ENCODE peak calls at places on chromosomes 7 and 10, in four cellular contexts. One of them, this sample, is unnamed.

GRCh38 chr10:33008499-33009243 is 50.6 kb upstream of the ITGB1 start:
- DNase-seq in A549: no peak
- DNase-seq in H9: peak
- DNase-seq in K562: peak
- DNase-seq in this sample: peak

GRCh38 chr7:16933296-16934248 is 51.8 kb upstream of the AGR3 start:
- DNase-seq in A549: no peak
- DNase-seq in H9: no peak
- DNase-seq in K562: no peak
- DNase-seq in this sample: no peak

GRCh38 chr10:42491001-42491592 is 147.3 kb downstream of the ZNF33B start:
- DNase-seq in A549: no peak
- DNase-seq in H9: no peak
- DNase-seq in K562: no peak
- DNase-seq in this sample: no peak

GRCh38 chr7:27714831-27715444 is 25.0 kb upstream of the TAX1BP1 start:
- DNase-seq in A549: no peak
- DNase-seq in H9: no peak
- DNase-seq in K562: no peak
- DNase-seq in this sample: no peak

GRCh38 chr7:40717242-40717641 is 582.4 kb downstream of the SUGCT start:
- DNase-seq in A549: peak
- DNase-seq in H9: peak
- DNase-seq in K562: no peak
- DNase-seq in this sample: peak

GRCh38 chr10:86447422-86447821 is 74.2 kb downstream of the WAPL start:
- DNase-seq in A549: no peak
- DNase-seq in H9: no peak
- DNase-seq in K562: no peak
- DNase-seq in this sample: no peak

GRCh38 chr10:104349623-104350142 is 4.0 kb upstream of the CFAP58 start:
- DNase-seq in A549: no peak
- DNase-seq in H9: no peak
- DNase-seq in K562: no peak
- DNase-seq in this sample: no peak

GRCh38 chr7:115822380-115822779 is 208.2 kb downstream of the TFEC start:
- DNase-seq in A549: no peak
- DNase-seq in H9: no peak
- DNase-seq in K562: no peak
- DNase-seq in this sample: no peak

GRCh38 chr10:44379907-44380306 is 5.0 kb downstream of the CXCL12 start:
- DNase-seq in A549: no peak
- DNase-seq in H9: no peak
- DNase-seq in K562: no peak
- DNase-seq in this sample: no peak

DNA sequence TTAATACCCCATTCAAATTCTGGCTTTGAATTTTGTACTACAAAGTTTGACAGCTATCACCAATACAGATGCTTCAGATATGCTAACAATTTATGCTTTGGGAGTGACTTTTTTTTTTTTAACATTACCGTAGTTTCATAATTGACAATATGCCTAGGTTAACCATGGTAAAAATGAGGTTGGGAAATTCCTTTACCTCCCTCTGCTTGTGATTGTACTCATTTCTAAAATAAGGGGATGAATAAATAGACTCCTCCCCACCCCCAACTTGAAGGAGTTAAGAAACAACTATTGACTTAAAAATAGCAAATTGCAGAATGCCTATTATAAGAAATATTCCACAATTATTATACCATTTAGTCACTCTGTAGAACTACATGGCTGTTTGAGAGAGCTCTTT is 117.8 kb upstream of the HGF start:
- DNase-seq in A549: no peak
- DNase-seq in H9: no peak
- DNase-seq in K562: no peak
- DNase-seq in this sample: no peak
- H3K4me2 ChIP-seq in A549: no peak
- H3K4me2 ChIP-seq in H9: no peak
- H3K4me2 ChIP-seq in K562: no peak
- H3K4me2 ChIP-seq in this sample: no peak

DNA sequence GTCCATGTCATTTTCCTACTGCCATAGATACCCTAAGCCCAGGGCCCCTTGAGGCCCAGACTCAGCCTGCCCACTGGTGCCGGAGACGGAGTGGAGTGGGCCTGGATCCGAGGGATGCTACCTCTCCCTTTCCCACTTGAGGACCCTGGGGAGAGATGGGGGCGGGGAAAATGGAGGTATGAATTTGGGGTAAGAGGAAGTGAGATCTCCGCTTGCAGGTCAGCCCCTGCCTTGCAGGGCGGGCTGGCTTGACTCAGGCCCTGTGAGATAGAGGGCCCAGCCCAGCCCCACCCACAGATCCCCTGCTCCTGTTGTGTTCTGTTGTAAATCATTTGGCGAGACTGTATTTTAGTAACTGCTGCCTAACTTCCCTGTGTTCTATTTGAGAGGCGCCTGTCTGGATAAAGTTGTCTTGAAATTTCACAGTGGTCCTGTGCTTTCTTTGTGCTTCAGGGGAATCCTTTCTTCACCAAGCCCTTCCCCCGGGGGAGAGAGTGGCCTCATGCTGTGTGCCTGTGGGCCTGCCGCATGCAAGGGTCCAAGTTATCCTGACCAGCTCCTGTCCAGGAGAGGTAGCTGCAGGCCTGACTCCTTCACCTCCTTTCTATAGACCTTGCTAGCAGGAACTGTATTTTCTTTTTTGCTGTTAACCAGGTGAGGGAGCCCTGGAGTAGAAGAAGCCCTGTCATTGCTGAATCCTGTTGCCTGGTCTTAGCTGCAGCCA is 13.3 kb downstream of the YKT6 start:
- DNase-seq in A549: peak
- DNase-seq in H9: peak
- DNase-seq in K562: peak
- DNase-seq in this sample: peak
- TF ChIP-seq CTCF in A549: peak
- TF ChIP-seq CTCF in H9: peak
- TF ChIP-seq CTCF in K562: peak
- TF ChIP-seq CTCF in this sample: peak

GRCh38 chr7:157352506-157352905 is 15.7 kb downstream of the DNAJB6 start:
- DNase-seq in A549: no peak
- DNase-seq in H9: no peak
- DNase-seq in K562: no peak
- DNase-seq in this sample: no peak
- H3K4me2 ChIP-seq in A549: no peak
- H3K4me2 ChIP-seq in H9: no peak
- H3K4me2 ChIP-seq in K562: peak
- H3K4me2 ChIP-seq in this sample: no peak

GRCh38 chr10:133097961-133098360 is 10.2 kb downstream of the ADGRA1 start:
- DNase-seq in A549: no peak
- DNase-seq in H9: no peak
- DNase-seq in K562: no peak
- DNase-seq in this sample: no peak

GRCh38 chr10:133097418-133097817 is 9.7 kb downstream of the ADGRA1 start:
- DNase-seq in A549: no peak
- DNase-seq in H9: no peak
- DNase-seq in K562: no peak
- DNase-seq in this sample: no peak

GRCh38 chr10:133099571-133099970 is 11.8 kb downstream of the ADGRA1 start:
- DNase-seq in A549: no peak
- DNase-seq in H9: no peak
- DNase-seq in K562: no peak
- DNase-seq in this sample: no peak

GRCh38 chr10:133100186-133100585 is 12.5 kb downstream of the ADGRA1 start:
- DNase-seq in A549: no peak
- DNase-seq in H9: no peak
- DNase-seq in K562: no peak
- DNase-seq in this sample: no peak

GRCh38 chr10:133098426-133099124 is 10.9 kb downstream of the ADGRA1 start:
- DNase-seq in A549: no peak
- DNase-seq in H9: no peak
- DNase-seq in K562: peak
- DNase-seq in this sample: no peak
- TF ChIP-seq CTCF in A549: no peak
- TF ChIP-seq CTCF in H9: peak
- TF ChIP-seq CTCF in K562: peak
- TF ChIP-seq CTCF in this sample: peak

DNA sequence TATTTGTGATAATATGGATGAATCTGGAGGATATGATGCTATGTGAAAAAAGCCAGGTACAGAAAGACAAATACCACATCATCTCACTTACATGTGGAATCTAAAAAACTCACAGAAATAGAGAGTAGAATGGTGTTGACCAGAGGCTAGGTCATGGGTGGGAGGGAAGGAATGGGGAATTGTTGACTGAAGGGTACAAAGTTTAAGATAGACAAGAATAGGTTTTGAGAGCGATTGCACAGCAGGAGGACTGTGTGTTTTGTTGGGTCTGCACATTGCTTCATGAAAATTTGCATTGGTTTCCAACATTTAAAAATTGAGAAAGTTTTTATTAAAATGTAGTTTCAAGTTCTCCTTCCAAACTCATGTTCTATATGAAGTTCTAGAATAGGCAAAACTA is 8.4 kb downstream of the SLC26A5 start:
- DNase-seq in A549: no peak
- DNase-seq in H9: no peak
- DNase-seq in K562: no peak
- DNase-seq in this sample: no peak
- H3K4me2 ChIP-seq in A549: no peak
- H3K4me2 ChIP-seq in H9: no peak
- H3K4me2 ChIP-seq in K562: no peak
- H3K4me2 ChIP-seq in this sample: no peak

GRCh38 chr10:28679941-28680752 is 2.8 kb downstream of the BAMBI start:
- DNase-seq in A549: no peak
- DNase-seq in H9: no peak
- DNase-seq in K562: no peak
- DNase-seq in this sample: peak
- TF ChIP-seq CTCF in A549: peak
- TF ChIP-seq CTCF in H9: peak
- TF ChIP-seq CTCF in K562: peak
- TF ChIP-seq CTCF in this sample: peak

GRCh38 chr10:37854606-37855005 is 2.8 kb downstream of the ZNF248 start:
- DNase-seq in A549: no peak
- DNase-seq in H9: no peak
- DNase-seq in K562: no peak
- DNase-seq in this sample: no peak
- H3K4me2 ChIP-seq in A549: no peak
- H3K4me2 ChIP-seq in H9: no peak
- H3K4me2 ChIP-seq in K562: no peak
- H3K4me2 ChIP-seq in this sample: no peak

GRCh38 chr7:137097111-137097510 is 228.7 kb downstream of the CHRM2 start:
- DNase-seq in A549: no peak
- DNase-seq in H9: no peak
- DNase-seq in K562: no peak
- DNase-seq in this sample: no peak

GRCh38 chr7:137096607-137097006 is 228.2 kb downstream of the CHRM2 start:
- DNase-seq in A549: no peak
- DNase-seq in H9: no peak
- DNase-seq in K562: no peak
- DNase-seq in this sample: no peak

GRCh38 chr7:137093198-137093597 is 224.7 kb downstream of the CHRM2 start:
- DNase-seq in A549: no peak
- DNase-seq in H9: no peak
- DNase-seq in K562: no peak
- DNase-seq in this sample: no peak

GRCh38 chr7:137086896-137087295 is 218.4 kb downstream of the CHRM2 start:
- DNase-seq in A549: no peak
- DNase-seq in H9: no peak
- DNase-seq in K562: no peak
- DNase-seq in this sample: no peak

DNA sequence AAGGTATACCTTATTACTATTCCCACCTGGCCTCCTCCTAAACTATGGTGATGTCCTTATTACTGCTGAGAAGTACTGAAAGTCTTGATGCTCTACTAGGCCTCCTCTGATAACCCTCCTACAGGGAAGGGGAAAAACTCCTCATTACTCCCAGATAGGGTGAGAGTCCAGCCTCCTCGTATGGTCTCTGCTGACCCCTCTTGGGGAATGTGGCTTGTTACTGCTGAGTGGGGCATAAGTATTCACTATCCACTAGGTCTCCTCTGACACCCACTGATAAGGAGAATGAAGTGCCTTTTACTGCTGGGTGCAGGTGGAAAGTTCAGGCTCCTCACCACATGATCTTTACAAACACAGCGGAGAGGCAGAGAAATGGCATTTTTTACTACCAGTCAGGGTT is 222.9 kb downstream of the CHRM2 start:
- DNase-seq in A549: no peak
- DNase-seq in H9: peak
- DNase-seq in K562: no peak
- DNase-seq in this sample: peak
- TF ChIP-seq CTCF in A549: no peak
- TF ChIP-seq CTCF in H9: peak
- TF ChIP-seq CTCF in K562: no peak
- TF ChIP-seq CTCF in this sample: peak

DNA sequence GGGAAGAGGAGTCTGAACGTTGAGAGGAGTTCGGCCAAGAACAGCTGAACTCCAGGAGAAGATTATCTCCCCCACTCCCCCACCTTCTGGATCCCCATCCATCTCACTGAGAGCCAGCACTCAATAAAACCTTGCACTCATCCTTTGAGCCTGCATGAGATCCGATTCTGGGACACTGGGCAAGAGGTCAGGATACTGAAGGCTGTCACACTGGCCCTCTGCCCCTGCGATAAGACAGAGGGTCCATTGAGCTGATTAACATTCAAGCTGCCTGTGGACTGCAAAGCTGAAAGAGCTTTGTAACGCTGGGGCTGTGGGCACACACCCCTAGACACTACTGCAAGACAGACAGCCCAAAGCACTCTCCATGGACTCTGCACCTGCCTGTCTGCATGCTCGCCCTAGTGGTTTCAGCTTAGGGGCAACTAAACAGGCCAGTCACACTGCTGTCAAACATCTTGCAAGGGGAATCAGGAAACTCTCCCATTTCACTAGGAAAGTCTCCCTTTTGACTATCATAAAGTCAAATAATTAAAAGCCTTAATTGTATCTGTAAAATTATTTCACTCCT is 42.3 kb upstream of the CNTNAP2 start:
- DNase-seq in A549: no peak
- DNase-seq in H9: no peak
- DNase-seq in K562: no peak
- DNase-seq in this sample: peak
- H3K4me2 ChIP-seq in A549: no peak
- H3K4me2 ChIP-seq in H9: no peak
- H3K4me2 ChIP-seq in K562: no peak
- H3K4me2 ChIP-seq in this sample: no peak

This sample was measured in neural progenitor cell.